ENCODE peak calls at places on chromosomes 6 and 20, in four cellular contexts. F is adrenal gland, S is GM23248, P is neuronal stem cell. N is an unnamed sample.
A peak's percentile ranks its signal among the peaks of the same experiment; 100 is the strongest.

GRCh38 chr20:25025986-25026605 is 31.8 kb downstream of the ACSS1 start:
- DNase-seq in F (no peak), S (no peak), P (no peak), N (peak; percentile 29)

GRCh38 chr6:127402890-127403617 is 56.1 kb downstream of the KIAA0408 start:
- DNase-seq in F (no peak), S (no peak), P (no peak), N (no peak)

GRCh38 chr6:16939839-16940238 is 162.0 kb upstream of the STMND1 start:
- DNase-seq in F (no peak), S (no peak), P (no peak), N (no peak)

GRCh38 chr20:44552950-44553908 is 29.1 kb upstream of the PKIG start:
- DNase-seq in F (no peak), S (peak; percentile 82), P (no peak), N (no peak)

GRCh38 chr6:36126553-36127458 is 3.5 kb upstream of the MAPK13 start:
- DNase-seq in F (no peak), S (peak; percentile 71), P (no peak), N (no peak)

GRCh38 chr6:35139924-35140524 is 1.1 kb downstream of the TCP11 start:
- DNase-seq in F (peak; percentile 38), S (peak; percentile 74), P (peak; percentile 57), N (no peak)

GRCh38 chr6:88483424-88483823 is 317.3 kb upstream of the CNR1 start:
- DNase-seq in F (no peak), S (no peak), P (no peak), N (no peak)

GRCh38 chr20:61426361-61426760 is 174.3 kb downstream of the CDH4 start:
- DNase-seq in F (no peak), S (no peak), P (no peak), N (no peak)

GRCh38 chr6:170186909-170187668 is 103.8 kb downstream of the DLL1 start:
- DNase-seq in F (no peak), S (no peak), P (no peak), N (no peak)

GRCh38 chr20:4925842-4926530 is 75.3 kb downstream of the SLC23A2 start:
- DNase-seq in F (peak; percentile 62), S (peak; percentile 73), P (no peak), N (no peak)

GRCh38 chr6:115001726-115002436 is 659.1 kb upstream of the HS3ST5 start:
- DNase-seq in F (no peak), S (no peak), P (no peak), N (no peak)

GRCh38 chr6:66189915-66190314 is 482.9 kb upstream of the EYS start:
- DNase-seq in F (no peak), S (no peak), P (no peak), N (no peak)

DNA sequence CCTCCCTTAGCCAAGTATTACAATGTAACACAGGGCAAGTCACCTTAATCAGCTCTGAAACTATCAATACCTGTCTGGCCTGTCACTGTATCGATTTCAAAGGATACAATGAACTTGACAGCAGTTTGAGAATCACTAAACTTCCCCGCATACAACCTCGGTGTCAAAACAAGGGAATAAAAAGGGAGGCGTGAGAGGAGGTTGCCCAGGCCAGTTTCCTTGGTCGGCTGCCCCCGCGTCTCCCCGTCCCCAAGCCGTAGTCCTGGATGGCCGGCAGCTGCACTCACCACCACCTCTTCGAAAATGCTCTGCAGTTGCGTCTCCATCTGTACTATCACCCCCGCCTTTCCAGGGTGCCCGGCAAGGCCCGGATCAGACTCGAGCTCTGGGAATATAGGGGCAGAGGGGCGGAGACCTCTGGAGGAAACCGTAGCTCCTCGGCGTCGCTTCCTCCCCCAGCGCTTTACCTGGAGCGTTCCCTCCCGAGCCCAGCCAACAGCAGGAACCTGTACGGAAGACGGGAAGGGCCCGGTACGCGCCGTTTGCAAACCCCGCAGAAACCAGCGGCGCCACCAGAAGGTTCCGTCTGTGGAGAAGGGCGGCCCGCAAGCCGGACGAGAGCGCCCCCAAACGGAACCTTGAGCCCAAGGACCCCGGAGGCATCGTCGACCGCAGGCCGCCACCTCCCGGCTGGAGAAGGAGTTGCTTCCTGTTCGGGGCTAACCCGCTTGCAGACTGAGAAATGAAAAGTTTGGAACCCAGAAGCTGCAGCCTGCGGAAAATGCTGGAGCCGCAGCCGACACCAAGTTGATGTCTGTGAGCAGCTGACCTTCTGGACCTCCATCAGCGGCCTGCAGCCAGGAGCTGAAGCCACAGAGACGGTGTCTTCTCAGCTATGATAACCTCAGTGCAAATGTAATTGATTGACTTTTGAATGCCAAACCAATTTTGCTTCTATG is at the start of gene MED23:
- DNase-seq in F (peak; percentile 95), S (peak; percentile 97), P (peak; percentile 94), N (peak; percentile 97)
- H3K4me1 ChIP-seq in F (peaks cover 20% of the 10 kb centered on the region), S (peaks cover 6% of the 10 kb centered on the region), P (no peaks in the 10 kb centered on the region), N (peaks cover 22% of the 10 kb centered on the region)

GRCh38 chr20:46573788-46574581 is 23.5 kb upstream of the OCSTAMP start:
- DNase-seq in F (no peak), S (no peak), P (no peak), N (no peak)

GRCh38 chr20:46576774-46577395 is 26.4 kb upstream of the OCSTAMP start:
- DNase-seq in F (no peak), S (no peak), P (no peak), N (no peak)

GRCh38 chr20:46573234-46573633 is 22.8 kb upstream of the OCSTAMP start:
- DNase-seq in F (no peak), S (no peak), P (no peak), N (no peak)

GRCh38 chr20:46575794-46576495 is 25.5 kb upstream of the OCSTAMP start:
- DNase-seq in F (no peak), S (no peak), P (no peak), N (no peak)

GRCh38 chr20:46575394-46575793 is 24.9 kb upstream of the OCSTAMP start:
- DNase-seq in F (no peak), S (no peak), P (no peak), N (no peak)
- H3K27me3 ChIP-seq in F (no peaks in the 10 kb centered on the region), S (no peaks in the 10 kb centered on the region), P (no peaks in the 10 kb centered on the region), N (no peaks in the 10 kb centered on the region)

GRCh38 chr6:84089552-84089951 is 56.0 kb downstream of the MRAP2 start:
- DNase-seq in F (no peak), S (no peak), P (no peak), N (no peak)
- H3K27ac ChIP-seq in F (no peak overlapping the region), S (no peak overlapping the region), P (no peak overlapping the region), N (no peak overlapping the region)

GRCh38 chr20:47328841-47329448 is 27.6 kb downstream of the ZMYND8 start:
- DNase-seq in F (no peak), S (no peak), P (no peak), N (peak; percentile 16)

GRCh38 chr20:47332381-47333206 is 23.9 kb downstream of the ZMYND8 start:
- DNase-seq in F (no peak), S (no peak), P (no peak), N (no peak)

GRCh38 chr20:47330071-47330470 is 26.4 kb downstream of the ZMYND8 start:
- DNase-seq in F (no peak), S (no peak), P (no peak), N (no peak)

GRCh38 chr20:47334022-47334551 is 22.4 kb downstream of the ZMYND8 start:
- DNase-seq in F (no peak), S (peak; percentile 92), P (no peak), N (peak; percentile 23)

GRCh38 chr20:47330933-47331708 is 25.4 kb downstream of the ZMYND8 start:
- DNase-seq in F (peak; percentile 65), S (peak; percentile 95), P (no peak), N (no peak)
- H3K4me1 ChIP-seq in F (peaks cover 91% of the 10 kb centered on the region), S (peaks cover 64% of the 10 kb centered on the region), P (peaks cover 12% of the 10 kb centered on the region), N (peaks cover 54% of the 10 kb centered on the region)

DNA sequence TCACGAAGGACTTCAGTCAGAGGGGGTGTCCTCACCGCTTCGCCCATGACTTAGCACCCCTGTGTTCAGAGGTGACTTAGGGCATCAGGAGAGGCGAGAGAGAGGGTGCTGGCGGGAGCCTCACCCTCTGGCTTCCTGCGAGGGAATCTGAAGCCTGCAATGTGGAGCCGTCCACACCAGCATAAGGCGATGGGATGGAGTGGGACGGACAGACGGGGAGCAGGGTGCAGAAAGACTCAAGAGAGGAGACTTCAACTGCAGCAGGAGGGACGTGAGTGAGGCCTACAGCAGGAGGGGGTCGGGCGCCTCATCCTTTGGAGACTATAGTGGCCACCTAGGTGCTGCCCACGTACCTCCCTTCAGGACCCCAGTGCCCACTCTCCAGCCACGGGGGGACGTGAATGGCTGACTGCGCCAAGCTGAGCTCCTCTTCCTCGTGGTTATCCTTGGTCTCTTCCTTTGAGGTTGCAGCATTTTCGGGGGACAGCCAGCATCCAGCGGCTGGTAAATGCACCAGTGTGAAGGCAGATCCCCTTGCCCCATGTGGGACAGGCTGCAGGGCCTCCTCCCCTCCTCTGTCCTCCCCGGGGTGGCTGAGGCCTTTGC is 26.9 kb upstream of the MLN start:
- DNase-seq in F (no peak), S (no peak), P (no peak), N (no peak)
- H3K27me3 ChIP-seq in F (no peaks in the 10 kb centered on the region), S (peaks cover 7% of the 10 kb centered on the region), P (peaks cover 32% of the 10 kb centered on the region), N (peaks cover 5% of the 10 kb centered on the region)

DNA sequence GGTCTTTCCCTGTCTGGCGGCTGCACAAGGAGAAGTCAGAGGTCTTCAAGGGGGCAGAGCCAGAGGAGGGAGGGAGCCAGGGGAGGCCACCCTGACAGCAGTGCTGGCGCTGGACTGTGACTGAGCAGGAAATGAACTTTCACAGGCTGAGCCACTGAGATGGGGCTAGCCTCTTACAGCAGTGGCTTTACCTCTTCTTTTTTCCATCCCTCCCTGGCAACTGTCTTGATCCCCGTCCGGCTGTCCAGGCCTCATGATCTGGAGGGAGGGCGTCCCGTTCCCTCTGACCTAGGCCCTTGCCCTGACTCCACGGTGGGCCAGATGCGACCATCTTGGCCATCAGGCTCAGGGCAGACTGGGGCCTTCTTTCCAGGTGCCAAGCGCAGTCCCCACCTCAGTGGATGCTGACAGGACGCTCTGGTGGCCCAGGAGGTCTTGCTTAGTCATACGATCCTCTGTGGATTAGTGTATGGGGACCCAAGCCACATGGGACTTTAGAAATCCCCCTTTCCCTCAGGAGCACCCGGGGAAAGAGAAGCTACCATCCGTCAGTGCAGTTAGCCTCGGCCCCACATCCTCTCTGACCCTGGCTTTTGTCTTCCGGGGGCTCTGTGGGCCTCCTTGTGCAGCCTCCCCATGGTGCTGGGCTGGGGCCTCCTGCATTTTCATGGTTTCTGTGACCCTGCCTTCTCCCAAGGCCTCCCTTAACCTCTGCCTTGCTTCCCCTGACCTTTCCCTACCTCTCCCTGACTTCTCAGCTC is 57.4 kb upstream of the CCDC167 start:
- DNase-seq in F (no peak), S (no peak), P (no peak), N (no peak)
- H3K27ac ChIP-seq in F (no peak overlapping the region), S (no peak overlapping the region), P (no peak overlapping the region), N (no peak overlapping the region)

DNA sequence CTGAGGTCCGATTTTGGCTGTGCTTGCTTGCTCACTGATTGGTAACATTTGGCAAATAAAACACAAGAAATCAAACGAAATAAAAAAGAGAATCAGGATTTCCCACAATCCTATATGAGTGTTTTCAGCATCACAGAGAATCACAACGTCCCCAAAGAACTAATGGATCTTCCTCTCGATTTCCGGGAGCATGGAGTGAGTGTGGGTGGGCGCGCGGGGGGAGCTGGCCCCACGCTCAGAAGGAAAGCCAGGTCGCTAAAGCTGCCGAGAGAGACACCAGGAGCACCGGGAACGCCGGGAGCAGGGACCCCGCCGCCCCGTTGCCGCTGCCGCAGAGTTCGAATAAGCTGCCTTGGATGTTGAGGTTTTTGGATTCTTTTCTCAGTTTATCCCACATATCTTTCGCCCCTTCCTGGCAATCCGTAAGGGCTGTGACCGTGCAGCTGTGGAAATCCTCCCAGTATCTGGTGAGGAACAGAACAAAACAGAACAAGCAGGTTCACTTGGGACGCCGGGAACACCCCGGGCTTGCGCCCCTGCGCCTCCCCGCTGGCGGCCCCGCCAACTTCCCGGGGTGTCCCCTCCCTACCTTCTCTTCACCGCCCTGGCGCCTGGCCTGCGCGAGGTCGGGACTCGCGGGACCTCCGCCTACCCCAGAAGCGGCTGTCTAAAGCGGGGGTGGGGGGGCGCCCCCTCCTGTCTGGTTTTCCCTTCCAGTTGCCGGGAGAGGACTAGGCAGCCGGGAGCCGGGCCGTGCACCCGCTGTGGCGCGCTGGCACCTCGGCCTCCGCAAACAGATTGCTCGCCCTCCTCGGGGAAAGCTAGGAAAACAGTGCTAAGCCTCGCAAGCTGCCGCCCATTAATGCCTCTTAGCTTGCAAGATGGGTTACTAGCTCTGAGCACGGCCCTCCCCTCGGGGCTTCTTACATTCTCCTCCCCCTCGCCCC is 7.7 kb downstream of the NRN1 start:
- DNase-seq in F (no peak), S (peak; percentile 80), P (no peak), N (no peak)
- H3K4me1 ChIP-seq in F (peaks cover 29% of the 10 kb centered on the region), S (peaks cover 26% of the 10 kb centered on the region), P (peaks cover 26% of the 10 kb centered on the region), N (peaks cover 31% of the 10 kb centered on the region)

GRCh38 chr6:84777888-84778287 is 13.5 kb upstream of the TBX18 start:
- DNase-seq in F (no peak), S (peak; percentile 92), P (no peak), N (no peak)
- H3K27me3 ChIP-seq in F (peaks cover 37% of the 10 kb centered on the region), S (peaks cover 6% of the 10 kb centered on the region), P (peaks cover 50% of the 10 kb centered on the region), N (peaks cover 45% of the 10 kb centered on the region)